ENCODE peak calls at places on chromosomes 3 and 15, in six cellular contexts. R is IMR-90, C is GM12878, J is A549, Z is SK-N-SH, G is K562. O is an unnamed sample.
A peak's percentile ranks its signal among the peaks of the same experiment; 100 is the strongest.

GRCh38 chr15:76514292-76514691 is 177.7 kb downstream of the ISL2 start:
- DNase-seq in J (no peak), R (no peak), G (no peak), C (no peak), Z (no peak), O (peak; percentile 71)

GRCh38 chr3:194869482-194870169 is 183.9 kb downstream of the FAM43A start:
- DNase-seq in J (peak; percentile 50), C (no peak), R (peak; percentile 96), G (no peak), Z (no peak), O (no peak)

GRCh38 chr3:191362036-191362435 is 31.7 kb upstream of the UTS2B start:
- DNase-seq in Z (no peak), R (no peak), G (no peak), C (no peak), J (no peak), O (no peak)

GRCh38 chr15:92909131-92909781 is 9.1 kb downstream of the CHD2 start:
- DNase-seq in Z (no peak), G (no peak), J (no peak), C (no peak), R (peak; percentile 68), O (no peak)

GRCh38 chr15:89333959-89334509 is 590 bp downstream of the POLG start:
- DNase-seq in C (no peak), Z (no peak), G (no peak), R (no peak), J (no peak), O (no peak)

GRCh38 chr15:47934342-47934741 is 186.4 kb upstream of the SLC24A5 start:
- DNase-seq in C (no peak), Z (no peak), G (no peak), R (no peak), J (no peak), O (no peak)

GRCh38 chr15:23759964-23760363 is 72.9 kb upstream of the NDN start:
- DNase-seq in J (peak; percentile 8), R (no peak), G (no peak), Z (no peak), C (no peak), O (no peak)

GRCh38 chr3:75192065-75192658 is 472.0 kb upstream of the FRG2C start:
- DNase-seq in R (peak; percentile 36), Z (peak; percentile 28), G (peak; percentile 29), C (no peak), J (peak; percentile 37), O (peak; percentile 35)

GRCh38 chr3:24086597-24087369 is 141.7 kb downstream of the NR1D2 start:
- DNase-seq in R (no peak), C (no peak), G (no peak), J (no peak), Z (no peak), O (peak; percentile 16)

GRCh38 chr3:179840985-179841384 is 188.1 kb downstream of the USP13 start:
- DNase-seq in R (peak; percentile 67), Z (no peak), G (no peak), C (no peak), J (peak; percentile 12), O (no peak)

GRCh38 chr3:140822381-140823047 is 119.1 kb upstream of the SLC25A36 start:
- DNase-seq in J (no peak), R (no peak), Z (no peak), C (no peak), G (no peak), O (peak; percentile 27)

GRCh38 chr3:66468016-66468735 is 32.6 kb downstream of the LRIG1 start:
- DNase-seq in G (no peak), R (peak; percentile 41), Z (no peak), C (no peak), J (no peak), O (no peak)

GRCh38 chr3:59809016-59809415 is 759.2 kb upstream of the CFAP20DC start:
- DNase-seq in R (peak; percentile 70), C (no peak), J (peak; percentile 5), G (no peak), Z (no peak), O (no peak)

GRCh38 chr15:66655511-66655910 is 46.5 kb upstream of the SMAD6 start:
- DNase-seq in C (no peak), R (no peak), Z (no peak), J (no peak), G (no peak), O (no peak)

GRCh38 chr15:66655997-66656396 is 46.0 kb upstream of the SMAD6 start:
- DNase-seq in C (no peak), G (no peak), Z (no peak), J (no peak), R (no peak), O (no peak)

GRCh38 chr15:66653398-66653797 is 48.6 kb upstream of the SMAD6 start:
- DNase-seq in R (no peak), C (no peak), J (no peak), G (no peak), Z (no peak), O (no peak)

GRCh38 chr15:66653852-66654251 is 48.2 kb upstream of the SMAD6 start:
- DNase-seq in C (no peak), G (no peak), J (no peak), R (no peak), Z (no peak), O (no peak)

GRCh38 chr15:66654718-66655375 is 47.2 kb upstream of the SMAD6 start:
- DNase-seq in C (no peak), J (no peak), R (no peak), Z (no peak), G (peak; percentile 85), O (no peak)
- TF ChIP-seq SMC3 in C (no peak), J (no peak), R (no peak), Z (no peak), G (no peak), O (no peak)

DNA sequence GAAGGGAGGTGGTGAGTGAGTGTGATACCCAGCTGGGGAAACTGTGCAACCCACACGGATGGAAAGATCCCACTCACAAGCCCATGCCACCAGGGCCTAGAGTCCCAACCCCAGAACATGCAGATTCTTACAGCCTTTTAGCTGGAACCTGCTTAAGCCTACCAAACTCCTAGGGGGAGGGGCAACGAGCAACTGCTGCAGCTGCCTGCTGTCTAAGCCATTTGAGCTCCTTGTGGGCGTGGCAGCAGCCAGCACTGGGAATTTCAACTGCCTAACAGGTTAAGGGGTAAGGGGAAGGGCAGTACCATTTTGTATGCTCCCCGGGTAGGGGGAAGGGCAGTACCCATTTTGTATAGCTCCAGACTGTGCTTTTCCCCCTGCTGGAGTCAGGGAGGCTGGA is 673.2 kb upstream of the BCHE start:
- DNase-seq in G (no peak), J (no peak), C (no peak), Z (no peak), R (no peak), O (no peak)
- TF ChIP-seq SMC3 in G (no peak), J (no peak), C (no peak), Z (no peak), R (no peak), O (no peak)

DNA sequence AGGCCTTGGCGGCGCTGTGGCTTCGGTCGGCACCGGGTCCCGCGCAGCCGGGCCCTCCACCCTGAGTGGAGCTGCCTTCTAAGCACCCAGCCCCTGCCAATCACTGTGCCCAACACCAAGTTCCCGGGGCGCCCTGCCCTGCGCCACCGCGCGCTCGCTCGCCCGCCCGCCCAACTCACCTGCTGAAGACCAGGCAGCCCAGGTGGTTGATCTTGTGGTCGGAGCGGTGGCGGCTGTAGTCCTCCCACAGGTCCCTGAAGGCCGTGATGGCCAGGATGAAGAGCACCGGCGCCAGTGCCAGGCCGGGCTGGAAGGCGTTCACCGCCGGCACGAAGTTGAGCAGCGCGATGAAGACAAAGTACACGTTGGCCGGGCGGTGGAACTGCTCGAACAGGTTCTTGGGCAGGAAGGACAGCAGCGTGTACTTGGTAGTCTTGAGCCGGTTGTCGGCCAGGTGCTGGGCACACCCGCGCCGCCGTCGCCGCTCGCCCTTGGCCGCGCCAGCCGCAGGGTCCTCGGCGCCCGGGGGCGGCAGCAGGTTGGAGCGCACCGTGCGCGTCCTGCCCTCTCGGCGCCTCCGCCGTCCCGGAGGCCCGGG is 559 bp downstream of the ATP10A start:
- DNase-seq in G (no peak), Z (no peak), J (peak; percentile 53), C (no peak), R (no peak), O (no peak)
- TF ChIP-seq SMC3 in G (no peak), Z (no peak), J (no peak), C (no peak), R (no peak), O (no peak)

GRCh38 chr3:100125539-100125938 is 11.2 kb upstream of the FILIP1L start:
- DNase-seq in R (peak; percentile 28), Z (no peak), G (no peak), J (no peak), C (no peak), O (no peak)
- TF ChIP-seq SMC3 in R (no peak), Z (no peak), G (no peak), J (no peak), C (no peak), O (no peak)

GRCh38 chr3:25633919-25634318 is 30.8 kb downstream of the TOP2B start:
- DNase-seq in G (no peak), R (no peak), J (no peak), C (no peak), Z (no peak), O (no peak)

GRCh38 chr3:25631989-25632388 is 32.7 kb downstream of the TOP2B start:
- DNase-seq in G (no peak), R (no peak), C (no peak), J (no peak), Z (no peak), O (no peak)

DNA sequence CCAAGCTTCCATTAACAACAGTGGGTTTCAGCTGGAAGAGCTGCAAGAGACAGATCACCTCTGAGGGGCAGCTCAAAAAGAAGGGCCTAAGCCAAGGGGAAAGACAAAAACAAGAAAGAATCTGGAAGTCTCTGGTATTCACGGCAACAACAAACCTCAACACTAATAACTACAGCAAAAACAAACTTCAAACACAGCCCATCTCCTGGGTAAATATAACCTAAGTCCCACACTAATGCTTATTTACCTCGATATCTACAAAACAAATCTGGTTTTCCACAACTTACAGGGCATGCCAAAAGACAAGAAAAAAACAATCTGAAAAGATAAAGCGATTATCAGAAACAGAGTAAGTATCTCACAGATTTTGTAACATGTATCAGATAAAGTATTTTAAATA is 29.7 kb downstream of the TOP2B start:
- DNase-seq in R (no peak), J (no peak), Z (no peak), G (no peak), C (no peak), O (no peak)
- TF ChIP-seq SMC3 in R (no peak), J (no peak), Z (no peak), G (no peak), C (no peak), O (no peak)

DNA sequence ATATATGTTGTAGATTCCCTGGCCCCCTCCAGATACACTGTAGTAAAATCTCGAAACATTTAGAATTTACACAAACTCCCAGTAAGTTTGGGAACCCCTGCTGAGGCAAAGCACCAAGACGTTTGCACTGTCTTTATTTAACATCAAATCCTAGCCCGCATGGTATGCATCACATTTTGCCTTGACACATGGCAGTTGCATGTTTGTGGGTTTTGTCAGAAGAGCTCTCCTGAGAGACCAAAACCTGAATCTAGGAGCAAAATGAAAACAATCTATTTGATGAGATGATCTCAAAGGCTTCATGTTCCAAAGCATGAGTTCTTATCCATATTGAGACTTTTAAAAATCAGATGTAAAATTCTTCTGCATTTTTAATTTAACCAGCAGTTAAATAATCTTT is 105.4 kb upstream of the BOC start:
- DNase-seq in C (no peak), R (peak; percentile 38), G (no peak), Z (no peak), J (no peak), O (no peak)
- TF ChIP-seq SMC3 in C (no peak), R (no peak), G (no peak), Z (no peak), J (no peak), O (no peak)